ENCODE peak calls at places on chromosome 19, in five cellular contexts. Y is cardiac muscle cell, U is heart left ventricle, N is adrenal gland, Z is dorsolateral prefrontal cortex. G is an unnamed sample.
A peak's percentile ranks its signal among the peaks of the same experiment; 100 is the strongest.

GRCh38 chr19:7926021-7926726 is at the start of gene CTXN1:
- DNase-seq in Y (peak; percentile 63), U (peak; percentile 66), N (peak; percentile 83), Z (peak; percentile 67), G (no peak)

GRCh38 chr19:4051175-4052101 is 15.3 kb downstream of the ZBTB7A start:
- DNase-seq in Y (peak; percentile 54), U (no peak), N (peak; percentile 75), Z (no peak), G (no peak)

GRCh38 chr19:49409441-49410029 is 13.7 kb downstream of the PTH2 start:
- DNase-seq in Y (no peak), U (no peak), N (no peak), Z (no peak), G (peak; percentile 36)

GRCh38 chr19:51295382-51296126 is 15.9 kb upstream of the IGLON5 start:
- DNase-seq in Y (no peak), U (no peak), N (no peak), Z (no peak), G (no peak)

GRCh38 chr19:38070573-38070972 is 153.4 kb downstream of the DPF1 start:
- DNase-seq in Y (peak; percentile 30), U (no peak), N (no peak), Z (no peak), G (no peak)

GRCh38 chr19:5038631-5039271 is 69.8 kb downstream of the KDM4B start:
- DNase-seq in Y (peak; percentile 34), U (no peak), N (no peak), Z (no peak), G (no peak)

GRCh38 chr19:36254848-36255247 is 39.9 kb downstream of the ZNF146 start:
- DNase-seq in Y (no peak), U (no peak), N (no peak), Z (no peak), G (no peak)

GRCh38 chr19:3403489-3404323 is 37.3 kb downstream of the NFIC start:
- DNase-seq in Y (peak; percentile 98), U (peak; percentile 96), N (peak; percentile 97), Z (peak; percentile 80), G (no peak)

GRCh38 chr19:23949611-23950010 is 34.9 kb downstream of the ZNF726 start:
- DNase-seq in Y (no peak), U (no peak), N (no peak), Z (no peak), G (no peak)

GRCh38 chr19:56291857-56292256 is 19.3 kb downstream of the EDDM13 start:
- DNase-seq in Y (no peak), U (no peak), N (no peak), Z (no peak), G (no peak)

GRCh38 chr19:15379996-15380647 is 535 bp upstream of the AKAP8 start:
- DNase-seq in Y (peak; percentile 52), U (peak; percentile 60), N (peak; percentile 65), Z (no peak), G (no peak)

GRCh38 chr19:48638831-48639381 is 1.7 kb upstream of the DBP start:
- DNase-seq in Y (no peak), U (no peak), N (peak; percentile 44), Z (no peak), G (no peak)

GRCh38 chr19:35013820-35014754 is 14.0 kb downstream of the GRAMD1A start:
- DNase-seq in Y (peak; percentile 38), U (no peak), N (no peak), Z (no peak), G (no peak)

GRCh38 chr19:16073988-16074387 is 2.3 kb upstream of the TPM4 start:
- DNase-seq in Y (no peak), U (no peak), N (no peak), Z (no peak), G (no peak)

GRCh38 chr19:33492090-33492489 is 29.5 kb downstream of the PEPD start:
- DNase-seq in Y (no peak), U (no peak), N (no peak), Z (no peak), G (peak; percentile 29)

GRCh38 chr19:48724796-48725753 is 5.5 kb upstream of the MAMSTR start:
- DNase-seq in Y (peak; percentile 98), U (peak; percentile 83), N (peak; percentile 75), Z (no peak), G (no peak)

GRCh38 chr19:18577365-18577914 is 5.8 kb downstream of the UBA52 start:
- DNase-seq in Y (no peak), U (no peak), N (no peak), Z (no peak), G (no peak)

GRCh38 chr19:9836021-9836420 is 903 bp downstream of the PIN1 start:
- DNase-seq in Y (peak; percentile 37), U (no peak), N (no peak), Z (no peak), G (no peak)

GRCh38 chr19:53101518-53101917 is 1.7 kb downstream of the ZNF160 start:
- DNase-seq in Y (peak; percentile 6), U (no peak), N (peak; percentile 26), Z (no peak), G (no peak)

GRCh38 chr19:44517146-44517545 is 12.3 kb downstream of the CEACAM20 start:
- DNase-seq in Y (no peak), U (no peak), N (no peak), Z (no peak), G (no peak)

GRCh38 chr19:44515907-44516306 is 13.6 kb downstream of the CEACAM20 start:
- DNase-seq in Y (no peak), U (no peak), N (no peak), Z (no peak), G (no peak)

GRCh38 chr19:44509478-44509877 is 9.2 kb upstream of the ZNF180 start:
- DNase-seq in Y (no peak), U (no peak), N (no peak), Z (no peak), G (no peak)

GRCh38 chr19:44515031-44515430 is 14.4 kb downstream of the CEACAM20 start:
- DNase-seq in Y (no peak), U (no peak), N (no peak), Z (no peak), G (no peak)

GRCh38 chr19:44512326-44513298 is 12.3 kb upstream of the ZNF180 start:
- DNase-seq in Y (peak; percentile 58), U (no peak), N (no peak), Z (no peak), G (no peak)
- TF ChIP-seq CTCF in Y (peak; percentile 61), U (peak; percentile 29), N (peak; percentile 24), Z (no peak), G (peak; percentile 69)

GRCh38 chr19:32464279-32464678 is 58.7 kb downstream of the DPY19L3 start:
- DNase-seq in Y (peak; percentile 29), U (no peak), N (no peak), Z (no peak), G (no peak)
- TF ChIP-seq CTCF in Y (peak; percentile 44), U (peak; percentile 11), N (peak; percentile 33), Z (peak; percentile 26), G (peak; percentile 60)

GRCh38 chr19:10858204-10858828 is 10.1 kb downstream of the C19orf38 start:
- DNase-seq in Y (peak; percentile 46), U (no peak), N (no peak), Z (no peak), G (no peak)

GRCh38 chr19:10854350-10855089 is 6.3 kb downstream of the C19orf38 start:
- DNase-seq in Y (no peak), U (no peak), N (no peak), Z (no peak), G (no peak)

GRCh38 chr19:10852941-10853340 is 4.7 kb downstream of the C19orf38 start:
- DNase-seq in Y (no peak), U (no peak), N (no peak), Z (no peak), G (no peak)

GRCh38 chr19:10852098-10852800 is 4.0 kb downstream of the C19orf38 start:
- DNase-seq in Y (peak; percentile 45), U (no peak), N (no peak), Z (no peak), G (no peak)

DNA sequence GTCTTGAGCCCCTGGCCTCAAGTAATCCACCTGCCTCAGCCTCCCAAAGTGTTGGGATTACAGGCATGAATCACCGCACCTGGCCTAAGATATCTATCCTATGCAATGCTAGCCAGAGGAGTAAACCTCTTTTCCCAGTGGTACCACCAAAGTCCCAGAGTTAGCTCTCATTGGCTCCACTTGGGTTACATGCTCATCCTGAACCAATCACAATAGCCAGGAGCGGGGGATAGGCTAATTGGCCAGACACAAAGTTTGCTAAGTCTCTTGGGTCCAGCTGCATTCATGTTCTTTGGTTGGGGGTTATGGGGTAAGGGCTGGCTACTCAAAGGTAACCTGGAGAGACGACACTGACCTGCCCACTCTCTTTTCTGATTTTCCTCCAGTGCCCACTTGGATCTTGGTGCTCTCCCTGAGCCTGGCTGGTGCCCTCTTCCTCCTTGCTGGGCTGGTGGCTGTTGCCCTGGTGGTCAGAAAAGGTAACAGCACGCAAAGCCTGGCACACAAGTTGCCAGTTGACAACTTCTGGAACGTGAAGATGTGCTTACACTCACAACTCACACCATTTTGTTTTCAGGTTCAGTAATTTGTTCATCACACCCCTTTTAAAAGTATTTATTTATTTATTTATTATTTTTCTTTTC is 7.8 kb downstream of the C19orf38 start:
- DNase-seq in Y (peak; percentile 25), U (no peak), N (no peak), Z (no peak), G (no peak)
- TF ChIP-seq CTCF in Y (peak; percentile 43), U (peak; percentile 44), N (peak; percentile 37), Z (peak; percentile 25), G (peak; percentile 26)

GRCh38 chr19:6718111-6718740 is 2.2 kb downstream of the C3 start:
- DNase-seq in Y (no peak), U (no peak), N (no peak), Z (no peak), G (no peak)

GRCh38 chr19:6718741-6719539 is 1.5 kb downstream of the C3 start:
- DNase-seq in Y (peak; percentile 59), U (no peak), N (peak; percentile 87), Z (no peak), G (no peak)

GRCh38 chr19:6714749-6715555 is 5.5 kb downstream of the C3 start:
- DNase-seq in Y (no peak), U (no peak), N (no peak), Z (no peak), G (no peak)

GRCh38 chr19:6717441-6717971 is 2.9 kb downstream of the C3 start:
- DNase-seq in Y (no peak), U (no peak), N (no peak), Z (no peak), G (no peak)

GRCh38 chr19:6717036-6717435 is 3.4 kb downstream of the C3 start:
- DNase-seq in Y (no peak), U (no peak), N (no peak), Z (no peak), G (no peak)
- TF ChIP-seq CTCF in Y (peak; percentile 18), U (no peak), N (no peak), Z (no peak), G (no peak)

DNA sequence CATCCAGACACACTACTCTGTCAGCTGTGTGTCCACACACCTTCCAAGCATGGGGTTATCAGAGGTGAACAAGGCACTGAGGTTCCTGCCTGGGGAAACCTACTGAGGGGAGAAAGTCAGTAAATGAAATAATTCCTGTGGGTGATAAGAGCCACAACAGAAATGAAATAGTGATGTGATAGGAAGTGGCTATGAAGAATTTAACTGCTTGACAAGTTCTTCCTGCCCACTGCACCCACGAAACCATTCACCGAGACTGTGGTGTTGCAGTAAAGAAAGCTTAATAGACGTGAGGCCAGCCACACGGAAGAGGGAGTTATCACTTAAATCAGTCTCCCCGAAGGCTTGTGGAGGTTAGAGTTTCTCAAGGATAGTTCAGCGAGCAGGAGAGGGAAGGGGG is 353.1 kb downstream of the UQCRFS1 start:
- DNase-seq in Y (no peak), U (no peak), N (no peak), Z (no peak), G (no peak)
- TF ChIP-seq CTCF in Y (no peak), U (no peak), N (no peak), Z (no peak), G (no peak)